ENCODE peak calls at places on chromosome 21, in seven cellular contexts. I is astrocyte, V is heart right ventricle, C is brain microvascular endothelial cell, Q is uterus, F is right lobe of liver, N is fibroblast of lung. P is an unnamed sample.

GRCh38 chr21:45308211-45309068 is 20.7 kb upstream of the POFUT2 start:
- DNase-seq in I (peak; percentile 88), V (no peak), C (peak; percentile 91), Q (no peak), F (peak; percentile 90), N (peak; percentile 95), P (no peak)

GRCh38 chr21:15063821-15064575 is 802 bp downstream of the NRIP1 start:
- DNase-seq in I (peak; percentile 10), V (peak; percentile 42), C (peak; percentile 5), Q (peak; percentile 36), F (peak; percentile 76), N (peak; percentile 37), P (peak; percentile 36)

GRCh38 chr21:31410763-31411278 is 66.8 kb upstream of the TIAM1 start:
- DNase-seq in I (peak; percentile 32), V (no peak), C (no peak), Q (no peak), F (no peak), N (no peak), P (no peak)

GRCh38 chr21:46211786-46212720 is 16.5 kb downstream of the LSS start:
- DNase-seq in I (no peak), V (no peak), C (no peak), Q (peak; percentile 10), F (peak; percentile 40), N (no peak), P (no peak)

GRCh38 chr21:46065215-46065992 is 32.5 kb upstream of the COL6A2 start:
- DNase-seq in I (peak; percentile 76), V (peak; percentile 83), C (peak; percentile 59), Q (peak; percentile 79), F (peak; percentile 41), N (peak; percentile 73), P (no peak)

GRCh38 chr21:25171438-25171837 is 435.8 kb downstream of the MRPL39 start:
- DNase-seq in I (peak; percentile 77), V (no peak), C (no peak), Q (no peak), F (no peak), N (peak; percentile 62), P (no peak)

GRCh38 chr21:34865922-34866271 is 183.2 kb downstream of the RUNX1 start:
- DNase-seq in I (no peak), V (no peak), C (no peak), Q (no peak), F (no peak), N (no peak), P (no peak)

GRCh38 chr21:33025106-33025470 is 647 bp upstream of the OLIG2 start:
- DNase-seq in I (no peak), V (no peak), C (no peak), Q (no peak), F (no peak), N (no peak), P (no peak)

GRCh38 chr21:45892156-45892919 is 89.2 kb upstream of the COL6A1 start:
- DNase-seq in I (no peak), V (no peak), C (no peak), Q (no peak), F (no peak), N (no peak), P (no peak)

GRCh38 chr21:25700741-25701140 is 34.0 kb downstream of the ATP5PF start:
- DNase-seq in I (no peak), V (no peak), C (no peak), Q (no peak), F (no peak), N (no peak), P (no peak)

GRCh38 chr21:46552274-46552673 is 52.6 kb downstream of the S100B start:
- DNase-seq in I (no peak), V (no peak), C (no peak), Q (no peak), F (no peak), N (no peak), P (no peak)

GRCh38 chr21:32184059-32184458 is 94.8 kb downstream of the MIS18A start:
- DNase-seq in I (no peak), V (no peak), C (no peak), Q (no peak), F (no peak), N (no peak), P (no peak)

GRCh38 chr21:45152265-45152746 is 77.9 kb downstream of the ADARB1 start:
- DNase-seq in I (peak; percentile 44), V (no peak), C (peak; percentile 61), Q (no peak), F (peak; percentile 51), N (no peak), P (peak; percentile 59)

GRCh38 chr21:27725916-27726315 is 759.0 kb upstream of the ADAMTS5 start:
- DNase-seq in I (no peak), V (no peak), C (peak; percentile 24), Q (no peak), F (no peak), N (peak; percentile 14), P (no peak)

GRCh38 chr21:31557956-31558838 is 101.3 kb upstream of the SOD1 start:
- DNase-seq in I (no peak), V (no peak), C (peak; percentile 7), Q (no peak), F (no peak), N (no peak), P (peak; percentile 20)

DNA sequence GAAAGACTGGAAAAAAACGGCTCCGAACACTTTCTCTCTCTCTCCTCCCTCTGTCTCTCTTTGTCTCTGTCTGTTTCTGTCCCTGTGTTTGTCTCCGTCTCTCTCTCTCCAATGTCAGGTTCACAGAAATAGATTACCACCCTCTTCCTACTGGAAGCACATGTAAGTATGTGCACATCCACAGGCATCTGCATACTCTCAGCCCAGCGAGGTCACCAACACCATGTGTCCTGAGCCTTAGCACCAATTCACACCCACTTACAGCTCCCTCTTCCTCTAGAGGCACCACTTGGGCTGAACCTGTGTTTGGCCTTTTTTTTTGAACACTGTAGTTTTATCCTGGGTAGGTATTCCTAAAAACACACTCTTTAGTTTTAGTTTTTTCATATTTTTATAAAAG is 130.5 kb downstream of the ETS2 start:
- DNase-seq in I (no peak), V (no peak), C (no peak), Q (no peak), F (no peak), N (no peak), P (no peak)
- TF ChIP-seq CTCF in I (no peak), V (no peak), C (no peak), Q (no peak), F (no peak), N (no peak), P (no peak)

GRCh38 chr21:17512245-17513213 is at the start of gene CXADR:
- DNase-seq in I (peak; percentile 7), V (peak; percentile 63), C (no peak), Q (peak; percentile 44), F (peak; percentile 96), N (peak; percentile 24), P (peak; percentile 58)
- H3K27ac ChIP-seq in I (no peak within 1 kb of the TSS), V (peak within 1 kb of the TSS; percentile 85), C (no peak within 1 kb of the TSS), Q (peak within 1 kb of the TSS; percentile 33), F (peak within 1 kb of the TSS; percentile 92), N (no peak within 1 kb of the TSS), P (no peak within 1 kb of the TSS)

GRCh38 chr21:37407719-37408455 is 41.3 kb downstream of the DYRK1A start:
- DNase-seq in I (peak; percentile 63), V (no peak), C (no peak), Q (no peak), F (peak; percentile 58), N (peak; percentile 63), P (no peak)

GRCh38 chr21:37405629-37406028 is 39.1 kb downstream of the DYRK1A start:
- DNase-seq in I (no peak), V (no peak), C (no peak), Q (no peak), F (no peak), N (no peak), P (no peak)

GRCh38 chr21:37396855-37397254 is 30.3 kb downstream of the DYRK1A start:
- DNase-seq in I (no peak), V (no peak), C (no peak), Q (no peak), F (no peak), N (no peak), P (no peak)

GRCh38 chr21:37398697-37399096 is 32.1 kb downstream of the DYRK1A start:
- DNase-seq in I (no peak), V (no peak), C (no peak), Q (no peak), F (no peak), N (no peak), P (no peak)

DNA sequence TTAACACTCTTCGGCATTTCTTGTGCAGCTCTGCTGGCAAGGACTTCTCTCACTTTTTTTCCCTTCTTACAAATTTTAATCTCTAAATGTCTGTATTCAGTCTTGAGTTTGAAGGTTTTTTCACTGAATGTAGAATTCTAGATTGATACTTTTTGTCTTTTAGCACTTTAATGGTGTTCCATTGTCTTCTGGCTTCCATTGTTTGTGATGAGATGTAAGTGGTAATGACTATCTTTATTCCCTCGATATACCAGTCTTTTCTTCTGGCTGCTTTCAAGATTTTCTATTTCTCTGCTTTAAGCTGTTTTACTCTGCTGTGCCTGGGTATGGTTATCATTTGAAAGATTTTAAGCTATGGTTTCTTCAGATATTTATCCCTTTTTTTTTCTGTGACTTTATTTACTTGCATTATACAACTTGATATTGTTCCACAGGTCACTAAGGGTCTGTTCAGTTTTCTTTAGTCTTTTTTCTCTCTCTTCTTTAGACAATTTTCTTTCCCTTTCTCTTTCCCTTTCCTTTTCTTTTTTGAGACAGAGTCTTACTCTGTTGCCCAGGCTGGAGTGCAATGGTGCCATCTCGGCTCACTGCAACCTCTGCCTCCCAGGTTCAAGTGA is 35.8 kb downstream of the DYRK1A start:
- DNase-seq in I (no peak), V (no peak), C (no peak), Q (no peak), F (no peak), N (no peak), P (no peak)
- TF ChIP-seq CTCF in I (no peak), V (no peak), C (no peak), Q (no peak), F (no peak), N (no peak), P (no peak)

DNA sequence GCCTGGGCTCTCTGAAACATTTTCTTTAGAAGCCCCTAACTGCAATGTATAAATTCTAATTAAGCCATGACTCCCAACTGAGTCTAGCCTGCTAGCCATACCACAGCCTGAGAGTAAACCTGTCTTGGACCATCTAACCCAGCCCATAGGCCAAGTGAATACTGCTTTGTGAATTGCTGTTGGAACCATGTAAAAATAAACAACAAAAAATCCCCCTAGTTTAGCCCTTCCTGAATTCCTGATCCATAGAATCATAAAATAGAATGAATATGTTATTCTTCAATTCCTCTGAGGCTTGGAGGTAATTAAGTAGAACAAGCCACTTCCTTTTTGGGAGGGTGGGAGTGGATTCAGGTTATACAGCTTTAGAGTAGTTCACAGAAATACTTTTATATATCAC is 1496.4 kb downstream of the MRPL39 start:
- DNase-seq in I (peak; percentile 41), V (no peak), C (no peak), Q (no peak), F (no peak), N (no peak), P (no peak)
- H3K27ac ChIP-seq in I (no peak overlapping the region), V (no peak overlapping the region), C (no peak overlapping the region), Q (no peak overlapping the region), F (no peak overlapping the region), N (no peak overlapping the region), P (no peak overlapping the region)

GRCh38 chr21:37079211-37079824 is 6.3 kb downstream of the TTC3 start:
- DNase-seq in I (no peak), V (no peak), C (no peak), Q (no peak), F (no peak), N (no peak), P (no peak)
- TF ChIP-seq CTCF in I (no peak), V (no peak), C (peak; percentile 56), Q (no peak), F (no peak), N (no peak), P (peak; percentile 46)